ENCODE peak calls at places on chromosomes 3 and 15, in six cellular contexts. One of them, this sample, is unnamed.

GRCh38 chr3:14452676-14453367 is 50.4 kb downstream of the SLC6A6 start:
- DNase-seq in T-helper 17 cell: no peak
- DNase-seq in coronary artery: peak
- DNase-seq in NCI-H1417 treated with DMSO at 0.1 percent for 48 hours: peak
- DNase-seq in D341Med: no peak
- DNase-seq in endothelial cell of umbilical vein: peak
- DNase-seq in this sample: peak

GRCh38 chr3:74089854-74090253 is 465.1 kb upstream of the PDZRN3 start:
- DNase-seq in T-helper 17 cell: no peak
- DNase-seq in coronary artery: no peak
- DNase-seq in NCI-H1417 treated with DMSO at 0.1 percent for 48 hours: no peak
- DNase-seq in D341Med: no peak
- DNase-seq in endothelial cell of umbilical vein: no peak
- DNase-seq in this sample: no peak

GRCh38 chr3:149243540-149243939 is 21.9 kb upstream of the CP start:
- DNase-seq in T-helper 17 cell: no peak
- DNase-seq in coronary artery: no peak
- DNase-seq in NCI-H1417 treated with DMSO at 0.1 percent for 48 hours: no peak
- DNase-seq in D341Med: no peak
- DNase-seq in endothelial cell of umbilical vein: no peak
- DNase-seq in this sample: no peak

GRCh38 chr3:119156868-119157267 is 10.9 kb downstream of the TEX55 start:
- DNase-seq in T-helper 17 cell: no peak
- DNase-seq in coronary artery: no peak
- DNase-seq in NCI-H1417 treated with DMSO at 0.1 percent for 48 hours: no peak
- DNase-seq in D341Med: no peak
- DNase-seq in endothelial cell of umbilical vein: no peak
- DNase-seq in this sample: no peak

GRCh38 chr3:135992072-135992471 is 26.5 kb downstream of the PPP2R3A start:
- DNase-seq in T-helper 17 cell: no peak
- DNase-seq in coronary artery: no peak
- DNase-seq in NCI-H1417 treated with DMSO at 0.1 percent for 48 hours: no peak
- DNase-seq in D341Med: no peak
- DNase-seq in endothelial cell of umbilical vein: peak
- DNase-seq in this sample: no peak

GRCh38 chr15:72825831-72826230 is 42.3 kb upstream of the ADPGK start:
- DNase-seq in T-helper 17 cell: no peak
- DNase-seq in coronary artery: peak
- DNase-seq in NCI-H1417 treated with DMSO at 0.1 percent for 48 hours: no peak
- DNase-seq in D341Med: no peak
- DNase-seq in endothelial cell of umbilical vein: no peak
- DNase-seq in this sample: no peak

GRCh38 chr15:89665449-89666146 is 10.3 kb upstream of the KIF7 start:
- DNase-seq in T-helper 17 cell: no peak
- DNase-seq in coronary artery: peak
- DNase-seq in NCI-H1417 treated with DMSO at 0.1 percent for 48 hours: no peak
- DNase-seq in D341Med: peak
- DNase-seq in endothelial cell of umbilical vein: peak
- DNase-seq in this sample: peak

GRCh38 chr3:12476238-12476897 is 7.9 kb upstream of the TSEN2 start:
- DNase-seq in T-helper 17 cell: no peak
- DNase-seq in coronary artery: no peak
- DNase-seq in NCI-H1417 treated with DMSO at 0.1 percent for 48 hours: no peak
- DNase-seq in D341Med: no peak
- DNase-seq in endothelial cell of umbilical vein: peak
- DNase-seq in this sample: no peak

This sample was measured in upper lobe of left lung.